ENCODE peak calls at places on chromosomes 16 and 17, in six cellular contexts. One of them, this sample, is unnamed.

GRCh38 chr16:24701521-24701951 is 27.9 kb upstream of the TNRC6A start:
- DNase-seq in HTR-8/SVneo: no peak
- DNase-seq in stimulated activated naive CD4-positive, alpha-beta T cell: no peak
- DNase-seq in stromal cell of bone marrow: peak
- DNase-seq in NCI-H1105: no peak
- DNase-seq in T-helper 17 cell: no peak
- DNase-seq in this sample: peak

GRCh38 chr17:40541873-40542561 is 23.3 kb downstream of the CCR7 start:
- DNase-seq in T-helper 17 cell: no peak
- DNase-seq in NCI-H1105: no peak
- DNase-seq in stimulated activated naive CD4-positive, alpha-beta T cell: no peak
- DNase-seq in HTR-8/SVneo: no peak
- DNase-seq in stromal cell of bone marrow: no peak
- DNase-seq in this sample: no peak

GRCh38 chr16:10983175-10983558 is 38.8 kb downstream of the CLEC16A start:
- DNase-seq in HTR-8/SVneo: no peak
- DNase-seq in stimulated activated naive CD4-positive, alpha-beta T cell: no peak
- DNase-seq in NCI-H1105: no peak
- DNase-seq in T-helper 17 cell: no peak
- DNase-seq in stromal cell of bone marrow: no peak
- DNase-seq in this sample: no peak

GRCh38 chr16:67243481-67243880 is 3.8 kb downstream of the FHOD1 start:
- DNase-seq in NCI-H1105: no peak
- DNase-seq in HTR-8/SVneo: no peak
- DNase-seq in stromal cell of bone marrow: no peak
- DNase-seq in T-helper 17 cell: no peak
- DNase-seq in stimulated activated naive CD4-positive, alpha-beta T cell: no peak
- DNase-seq in this sample: no peak

GRCh38 chr16:89106533-89107208 is 13.0 kb downstream of the ACSF3 start:
- DNase-seq in stromal cell of bone marrow: no peak
- DNase-seq in T-helper 17 cell: no peak
- DNase-seq in HTR-8/SVneo: no peak
- DNase-seq in NCI-H1105: no peak
- DNase-seq in stimulated activated naive CD4-positive, alpha-beta T cell: no peak
- DNase-seq in this sample: no peak

GRCh38 chr17:64773836-64774761 is 112.0 kb upstream of the SMURF2 start:
- DNase-seq in stromal cell of bone marrow: no peak
- DNase-seq in HTR-8/SVneo: peak
- DNase-seq in T-helper 17 cell: no peak
- DNase-seq in stimulated activated naive CD4-positive, alpha-beta T cell: no peak
- DNase-seq in NCI-H1105: peak
- DNase-seq in this sample: peak

GRCh38 chr17:20267459-20267842 is 199.9 kb downstream of the LGALS9B start:
- DNase-seq in T-helper 17 cell: peak
- DNase-seq in HTR-8/SVneo: no peak
- DNase-seq in stimulated activated naive CD4-positive, alpha-beta T cell: peak
- DNase-seq in stromal cell of bone marrow: no peak
- DNase-seq in NCI-H1105: peak
- DNase-seq in this sample: no peak

GRCh38 chr16:23072084-23072599 is 77.1 kb downstream of the USP31 start:
- DNase-seq in stimulated activated naive CD4-positive, alpha-beta T cell: no peak
- DNase-seq in stromal cell of bone marrow: peak
- DNase-seq in T-helper 17 cell: no peak
- DNase-seq in HTR-8/SVneo: no peak
- DNase-seq in NCI-H1105: no peak
- DNase-seq in this sample: no peak

GRCh38 chr16:27367463-27368357 is 34.3 kb upstream of the IL21R start:
- DNase-seq in HTR-8/SVneo: peak
- DNase-seq in NCI-H1105: peak
- DNase-seq in stromal cell of bone marrow: peak
- DNase-seq in stimulated activated naive CD4-positive, alpha-beta T cell: peak
- DNase-seq in T-helper 17 cell: peak
- DNase-seq in this sample: peak

GRCh38 chr17:35404360-35404759 is 27.9 kb downstream of the SLFN12 start:
- DNase-seq in NCI-H1105: no peak
- DNase-seq in T-helper 17 cell: no peak
- DNase-seq in stromal cell of bone marrow: no peak
- DNase-seq in stimulated activated naive CD4-positive, alpha-beta T cell: no peak
- DNase-seq in HTR-8/SVneo: no peak
- DNase-seq in this sample: no peak

GRCh38 chr17:60905709-60906108 is 228.1 kb downstream of the BCAS3 start:
- DNase-seq in stromal cell of bone marrow: no peak
- DNase-seq in NCI-H1105: no peak
- DNase-seq in T-helper 17 cell: no peak
- DNase-seq in stimulated activated naive CD4-positive, alpha-beta T cell: no peak
- DNase-seq in HTR-8/SVneo: no peak
- DNase-seq in this sample: no peak

GRCh38 chr17:12967962-12968361 is 49.9 kb downstream of the ELAC2 start:
- DNase-seq in NCI-H1105: no peak
- DNase-seq in stimulated activated naive CD4-positive, alpha-beta T cell: no peak
- DNase-seq in stromal cell of bone marrow: no peak
- DNase-seq in T-helper 17 cell: no peak
- DNase-seq in HTR-8/SVneo: no peak
- DNase-seq in this sample: no peak

GRCh38 chr17:31537558-31537957 is 146.1 kb downstream of the RAB11FIP4 start:
- DNase-seq in NCI-H1105: no peak
- DNase-seq in stromal cell of bone marrow: no peak
- DNase-seq in stimulated activated naive CD4-positive, alpha-beta T cell: no peak
- DNase-seq in HTR-8/SVneo: no peak
- DNase-seq in T-helper 17 cell: no peak
- DNase-seq in this sample: no peak

GRCh38 chr17:70913086-70913485 is 743.8 kb downstream of the KCNJ2 start:
- DNase-seq in HTR-8/SVneo: no peak
- DNase-seq in stimulated activated naive CD4-positive, alpha-beta T cell: no peak
- DNase-seq in NCI-H1105: no peak
- DNase-seq in T-helper 17 cell: no peak
- DNase-seq in stromal cell of bone marrow: peak
- DNase-seq in this sample: peak

GRCh38 chr16:11129378-11129781 is 126.6 kb downstream of the SOCS1 start:
- DNase-seq in HTR-8/SVneo: no peak
- DNase-seq in stimulated activated naive CD4-positive, alpha-beta T cell: no peak
- DNase-seq in NCI-H1105: no peak
- DNase-seq in T-helper 17 cell: no peak
- DNase-seq in stromal cell of bone marrow: no peak
- DNase-seq in this sample: peak

GRCh38 chr16:75204410-75204758 is 2.6 kb downstream of the CTRB2 start:
- DNase-seq in stimulated activated naive CD4-positive, alpha-beta T cell: no peak
- DNase-seq in HTR-8/SVneo: no peak
- DNase-seq in T-helper 17 cell: no peak
- DNase-seq in NCI-H1105: no peak
- DNase-seq in stromal cell of bone marrow: no peak
- DNase-seq in this sample: no peak

GRCh38 chr17:4256952-4257351 is 6.8 kb downstream of the ANKFY1 start:
- DNase-seq in T-helper 17 cell: no peak
- DNase-seq in HTR-8/SVneo: no peak
- DNase-seq in stromal cell of bone marrow: no peak
- DNase-seq in stimulated activated naive CD4-positive, alpha-beta T cell: no peak
- DNase-seq in NCI-H1105: no peak
- DNase-seq in this sample: no peak

GRCh38 chr16:19488213-19488640 is 33.7 kb downstream of the GDE1 start:
- DNase-seq in stromal cell of bone marrow: no peak
- DNase-seq in HTR-8/SVneo: no peak
- DNase-seq in NCI-H1105: no peak
- DNase-seq in stimulated activated naive CD4-positive, alpha-beta T cell: no peak
- DNase-seq in T-helper 17 cell: no peak
- DNase-seq in this sample: no peak

This sample was measured in fibroblast of the conjunctiva.